ENCODE peak calls at places on chromosomes 2 and 18, in five cellular contexts. One of them, this sample, is unnamed.
A peak's percentile ranks its signal among the peaks of the same experiment; 100 is the strongest.

GRCh38 chr18:47931707-47932103 is 1.2 kb upstream of the SMAD2 start:
- DNase-seq in uterus: no peak
- DNase-seq in GM12864: peak; percentile 29
- DNase-seq in esophagus squamous epithelium: no peak
- DNase-seq in fibroblast of pulmonary artery: no peak
- DNase-seq in this sample: peak; percentile 28

GRCh38 chr2:39778775-39779751 is at the start of gene THUMPD2:
- DNase-seq in GM12864: peak; percentile 35
- DNase-seq in fibroblast of pulmonary artery: peak; percentile 74
- DNase-seq in uterus: peak; percentile 76
- DNase-seq in esophagus squamous epithelium: no peak
- DNase-seq in this sample: peak; percentile 65

GRCh38 chr18:28036481-28036880 is 140.4 kb downstream of the CDH2 start:
- DNase-seq in fibroblast of pulmonary artery: no peak
- DNase-seq in uterus: no peak
- DNase-seq in esophagus squamous epithelium: no peak
- DNase-seq in GM12864: no peak
- DNase-seq in this sample: no peak

GRCh38 chr2:46400041-46400440 is 79.3 kb upstream of the TMEM247 start:
- DNase-seq in fibroblast of pulmonary artery: no peak
- DNase-seq in GM12864: no peak
- DNase-seq in esophagus squamous epithelium: no peak
- DNase-seq in uterus: no peak
- DNase-seq in this sample: no peak

GRCh38 chr2:99593692-99594427 is 104.0 kb upstream of the REV1 start:
- DNase-seq in GM12864: no peak
- DNase-seq in esophagus squamous epithelium: no peak
- DNase-seq in fibroblast of pulmonary artery: no peak
- DNase-seq in uterus: no peak
- DNase-seq in this sample: no peak

GRCh38 chr2:45337396-45337795 is 273.7 kb downstream of the SRBD1 start:
- DNase-seq in esophagus squamous epithelium: no peak
- DNase-seq in uterus: no peak
- DNase-seq in fibroblast of pulmonary artery: no peak
- DNase-seq in GM12864: no peak
- DNase-seq in this sample: no peak

GRCh38 chr18:69636529-69637301 is 236.0 kb downstream of the DOK6 start:
- DNase-seq in esophagus squamous epithelium: no peak
- DNase-seq in fibroblast of pulmonary artery: no peak
- DNase-seq in GM12864: no peak
- DNase-seq in uterus: no peak
- DNase-seq in this sample: no peak

GRCh38 chr18:48043166-48043565 is 112.7 kb upstream of the SMAD2 start:
- DNase-seq in uterus: no peak
- DNase-seq in fibroblast of pulmonary artery: no peak
- DNase-seq in esophagus squamous epithelium: no peak
- DNase-seq in GM12864: no peak
- DNase-seq in this sample: no peak

GRCh38 chr2:8750221-8750620 is 68.4 kb downstream of the ID2 start:
- DNase-seq in uterus: no peak
- DNase-seq in fibroblast of pulmonary artery: no peak
- DNase-seq in GM12864: no peak
- DNase-seq in esophagus squamous epithelium: no peak
- DNase-seq in this sample: peak; percentile 7

GRCh38 chr18:33495278-33495677 is 54.8 kb upstream of the CCDC178 start:
- DNase-seq in esophagus squamous epithelium: no peak
- DNase-seq in GM12864: no peak
- DNase-seq in fibroblast of pulmonary artery: peak; percentile 68
- DNase-seq in uterus: no peak
- DNase-seq in this sample: peak; percentile 64

GRCh38 chr2:26672818-26673393 is 19.6 kb upstream of the KCNK3 start:
- DNase-seq in uterus: no peak
- DNase-seq in fibroblast of pulmonary artery: no peak
- DNase-seq in esophagus squamous epithelium: no peak
- DNase-seq in GM12864: no peak
- DNase-seq in this sample: no peak

GRCh38 chr2:174717916-174718315 is 46.4 kb downstream of the CHRNA1 start:
- DNase-seq in uterus: no peak
- DNase-seq in esophagus squamous epithelium: no peak
- DNase-seq in GM12864: no peak
- DNase-seq in fibroblast of pulmonary artery: no peak
- DNase-seq in this sample: no peak

GRCh38 chr2:160736629-160737028 is 243.0 kb upstream of the RBMS1 start:
- DNase-seq in fibroblast of pulmonary artery: peak; percentile 52
- DNase-seq in esophagus squamous epithelium: no peak
- DNase-seq in uterus: no peak
- DNase-seq in GM12864: no peak
- DNase-seq in this sample: peak; percentile 73

GRCh38 chr2:118310016-118310877 is 222.0 kb downstream of the INSIG2 start:
- DNase-seq in GM12864: no peak
- DNase-seq in fibroblast of pulmonary artery: peak; percentile 19
- DNase-seq in esophagus squamous epithelium: no peak
- DNase-seq in uterus: no peak
- DNase-seq in this sample: peak; percentile 62

GRCh38 chr2:69278366-69278765 is 108.7 kb downstream of the GFPT1 start:
- DNase-seq in esophagus squamous epithelium: no peak
- DNase-seq in uterus: no peak
- DNase-seq in fibroblast of pulmonary artery: peak; percentile 67
- DNase-seq in GM12864: no peak
- DNase-seq in this sample: peak; percentile 12

GRCh38 chr2:230408244-230408842 is 7.7 kb upstream of the SP100 start:
- DNase-seq in uterus: no peak
- DNase-seq in fibroblast of pulmonary artery: peak; percentile 92
- DNase-seq in esophagus squamous epithelium: no peak
- DNase-seq in GM12864: no peak
- DNase-seq in this sample: peak; percentile 61

GRCh38 chr2:240432820-240433801 is 2.4 kb upstream of the GPC1 start:
- DNase-seq in fibroblast of pulmonary artery: no peak
- DNase-seq in uterus: peak; percentile 14
- DNase-seq in esophagus squamous epithelium: no peak
- DNase-seq in GM12864: no peak
- DNase-seq in this sample: no peak

GRCh38 chr2:108938069-108938710 is 50.8 kb downstream of the EDAR start:
- DNase-seq in esophagus squamous epithelium: no peak
- DNase-seq in uterus: no peak
- DNase-seq in fibroblast of pulmonary artery: no peak
- DNase-seq in GM12864: no peak
- DNase-seq in this sample: peak; percentile 53

GRCh38 chr2:162090109-162090508 is 16.1 kb upstream of the DPP4 start:
- DNase-seq in uterus: no peak
- DNase-seq in fibroblast of pulmonary artery: peak; percentile 49
- DNase-seq in esophagus squamous epithelium: no peak
- DNase-seq in GM12864: no peak
- DNase-seq in this sample: peak; percentile 41

GRCh38 chr2:142980246-142981068 is 103.0 kb downstream of the KYNU start:
- DNase-seq in esophagus squamous epithelium: no peak
- DNase-seq in fibroblast of pulmonary artery: peak; percentile 70
- DNase-seq in uterus: no peak
- DNase-seq in GM12864: peak; percentile 10
- DNase-seq in this sample: peak; percentile 69

GRCh38 chr2:42369551-42370229 is 8.7 kb upstream of the COX7A2L start:
- DNase-seq in uterus: no peak
- DNase-seq in GM12864: no peak
- DNase-seq in esophagus squamous epithelium: no peak
- DNase-seq in fibroblast of pulmonary artery: no peak
- DNase-seq in this sample: no peak

GRCh38 chr2:62814132-62814531 is 108.6 kb downstream of the EHBP1 start:
- DNase-seq in esophagus squamous epithelium: no peak
- DNase-seq in uterus: no peak
- DNase-seq in fibroblast of pulmonary artery: peak; percentile 46
- DNase-seq in GM12864: no peak
- DNase-seq in this sample: peak; percentile 66

GRCh38 chr2:196233033-196233807 is 61.8 kb upstream of the STK17B start:
- DNase-seq in uterus: no peak
- DNase-seq in GM12864: no peak
- DNase-seq in esophagus squamous epithelium: no peak
- DNase-seq in fibroblast of pulmonary artery: peak; percentile 82
- DNase-seq in this sample: peak; percentile 92

GRCh38 chr2:156447761-156448160 is 11.6 kb downstream of the GPD2 start:
- DNase-seq in fibroblast of pulmonary artery: no peak
- DNase-seq in esophagus squamous epithelium: no peak
- DNase-seq in uterus: no peak
- DNase-seq in GM12864: no peak
- DNase-seq in this sample: no peak

GRCh38 chr2:37322368-37322767 is 2.3 kb downstream of the PRKD3 start:
- DNase-seq in GM12864: no peak
- DNase-seq in fibroblast of pulmonary artery: peak; percentile 55
- DNase-seq in uterus: no peak
- DNase-seq in esophagus squamous epithelium: no peak
- DNase-seq in this sample: no peak

GRCh38 chr2:206619011-206619410 is 23.3 kb upstream of the FAM237A start:
- DNase-seq in uterus: no peak
- DNase-seq in fibroblast of pulmonary artery: no peak
- DNase-seq in GM12864: no peak
- DNase-seq in esophagus squamous epithelium: no peak
- DNase-seq in this sample: no peak

GRCh38 chr2:206614825-206615224 is 27.5 kb upstream of the FAM237A start:
- DNase-seq in esophagus squamous epithelium: no peak
- DNase-seq in uterus: no peak
- DNase-seq in GM12864: no peak
- DNase-seq in fibroblast of pulmonary artery: peak; percentile 14
- DNase-seq in this sample: peak; percentile 37

GRCh38 chr2:206616141-206616540 is 26.1 kb upstream of the FAM237A start:
- DNase-seq in esophagus squamous epithelium: no peak
- DNase-seq in GM12864: no peak
- DNase-seq in uterus: no peak
- DNase-seq in fibroblast of pulmonary artery: peak; percentile 1
- DNase-seq in this sample: no peak

GRCh38 chr2:206611736-206612135 is 30.6 kb upstream of the FAM237A start:
- DNase-seq in uterus: no peak
- DNase-seq in GM12864: no peak
- DNase-seq in fibroblast of pulmonary artery: no peak
- DNase-seq in esophagus squamous epithelium: no peak
- DNase-seq in this sample: no peak

DNA sequence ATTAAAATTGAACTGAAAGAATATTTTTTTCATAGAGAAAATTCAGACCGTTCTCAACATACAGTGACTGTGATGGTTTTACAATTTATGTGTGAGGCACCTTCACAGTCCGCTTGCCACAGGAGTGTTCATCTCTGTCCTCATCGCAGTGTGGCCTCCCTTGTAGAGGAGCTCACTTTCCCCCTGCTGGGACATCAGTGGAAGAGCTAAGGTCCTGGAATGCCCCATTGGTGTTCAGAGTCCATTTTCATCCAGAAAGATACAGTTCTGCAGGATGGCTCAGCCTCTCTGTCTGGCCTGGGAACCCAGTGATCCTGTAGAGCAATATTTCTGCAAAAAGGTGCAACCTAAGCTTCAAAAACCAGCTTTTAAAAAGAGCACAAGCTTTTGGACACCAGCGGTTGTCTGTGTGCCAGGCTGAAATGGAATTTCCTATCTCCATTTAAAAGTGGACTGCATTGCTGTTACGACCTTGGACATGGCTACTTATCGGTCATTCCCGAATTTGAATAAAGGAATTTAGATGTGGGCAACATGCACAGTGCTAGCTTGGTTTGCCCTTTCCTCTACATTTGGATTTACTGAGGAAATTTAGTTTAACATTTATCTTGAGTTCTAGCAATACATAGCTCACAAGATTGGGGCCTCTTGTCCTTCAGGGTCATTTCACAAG is 26.7 kb upstream of the FAM237A start:
- DNase-seq in uterus: no peak
- DNase-seq in fibroblast of pulmonary artery: no peak
- DNase-seq in GM12864: no peak
- DNase-seq in esophagus squamous epithelium: no peak
- DNase-seq in this sample: no peak
- TF ChIP-seq CTCF in uterus: no peak
- TF ChIP-seq CTCF in fibroblast of pulmonary artery: no peak
- TF ChIP-seq CTCF in GM12864: no peak
- TF ChIP-seq CTCF in esophagus squamous epithelium: no peak
- TF ChIP-seq CTCF in this sample: no peak

GRCh38 chr18:23972416-23972815 is 42.1 kb upstream of the TTC39C start:
- DNase-seq in fibroblast of pulmonary artery: no peak
- DNase-seq in GM12864: peak; percentile 38
- DNase-seq in esophagus squamous epithelium: no peak
- DNase-seq in uterus: no peak
- DNase-seq in this sample: no peak
- H3K4me3 ChIP-seq in fibroblast of pulmonary artery: no peak overlapping the region
- H3K4me3 ChIP-seq in GM12864: no peak overlapping the region
- H3K4me3 ChIP-seq in esophagus squamous epithelium: no peak overlapping the region
- H3K4me3 ChIP-seq in uterus: no peak overlapping the region
- H3K4me3 ChIP-seq in this sample: no peak overlapping the region

DNA sequence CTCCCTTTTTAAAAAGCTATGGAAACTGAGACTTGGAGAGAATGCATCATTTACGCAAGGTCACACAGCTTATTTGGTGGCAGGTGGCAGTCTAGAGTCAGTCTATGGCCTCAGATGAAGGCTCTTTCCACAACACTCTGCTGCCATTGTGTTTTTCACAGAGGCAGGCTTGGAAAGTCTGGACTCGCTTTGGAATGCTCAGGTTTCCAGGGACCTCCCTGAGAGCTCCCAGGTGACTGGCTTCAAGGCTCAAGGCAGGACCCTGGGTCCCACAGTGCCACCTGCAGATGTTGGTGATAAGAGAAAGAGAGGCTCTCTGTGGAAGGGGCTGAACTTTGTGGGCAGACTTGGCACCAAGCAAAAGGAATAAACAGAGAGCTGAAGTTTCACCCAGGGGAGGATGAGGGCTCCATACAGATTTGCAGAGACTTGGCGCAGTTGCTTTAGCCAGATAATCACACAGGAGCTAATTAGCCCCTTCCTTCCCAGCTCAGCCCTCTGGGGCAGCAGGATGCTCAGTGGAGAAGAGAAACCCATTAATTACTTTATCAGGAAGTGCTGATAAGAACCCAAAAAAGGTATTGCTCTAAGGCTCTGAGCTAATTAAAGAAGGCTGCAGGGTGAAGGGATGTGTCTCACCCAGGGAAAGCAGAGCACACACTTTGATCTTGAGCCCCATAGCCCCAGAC is 103.5 kb downstream of the LBH start:
- DNase-seq in uterus: no peak
- DNase-seq in fibroblast of pulmonary artery: no peak
- DNase-seq in GM12864: no peak
- DNase-seq in esophagus squamous epithelium: no peak
- DNase-seq in this sample: no peak
- TF ChIP-seq CTCF in uterus: no peak
- TF ChIP-seq CTCF in fibroblast of pulmonary artery: no peak
- TF ChIP-seq CTCF in GM12864: peak; percentile 25
- TF ChIP-seq CTCF in esophagus squamous epithelium: no peak
- TF ChIP-seq CTCF in this sample: no peak

DNA sequence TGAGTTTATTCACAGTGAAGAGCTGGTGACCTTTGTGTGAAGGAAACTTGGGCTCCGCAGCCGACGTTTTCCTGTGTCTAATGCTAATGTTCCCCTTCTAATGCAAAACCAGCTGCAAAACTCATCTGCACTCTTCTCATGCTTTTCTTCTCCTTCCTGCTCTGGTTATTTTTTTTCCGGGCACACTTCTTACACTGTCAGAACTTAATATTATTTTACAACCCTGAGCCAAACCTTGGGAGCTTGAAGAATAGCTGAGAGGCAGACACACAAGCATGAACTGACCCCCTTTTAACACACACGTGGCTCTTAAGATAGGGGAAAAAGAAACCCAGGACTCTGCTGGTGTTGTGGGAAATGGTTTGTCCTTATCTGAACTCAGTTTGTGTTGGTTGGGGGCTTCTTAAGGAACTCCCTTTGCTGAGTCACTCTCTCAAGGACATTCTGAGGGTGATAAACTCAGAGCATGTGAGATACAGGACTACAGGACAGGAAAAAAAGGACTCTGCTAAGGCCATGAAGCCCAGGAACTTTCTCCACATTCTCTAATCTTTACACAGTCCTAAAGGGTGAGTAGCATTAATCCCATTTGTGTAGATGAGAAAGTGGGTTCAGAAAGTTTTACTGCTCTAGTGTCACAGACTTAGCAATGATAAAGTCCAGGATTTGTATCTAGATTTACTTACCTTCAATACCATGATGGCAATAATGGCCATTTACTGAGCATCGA is 439.3 kb upstream of the TRIB2 start:
- DNase-seq in GM12864: no peak
- DNase-seq in esophagus squamous epithelium: no peak
- DNase-seq in fibroblast of pulmonary artery: peak; percentile 31
- DNase-seq in uterus: no peak
- DNase-seq in this sample: no peak
- H3K4me3 ChIP-seq in GM12864: no peak overlapping the region
- H3K4me3 ChIP-seq in esophagus squamous epithelium: no peak overlapping the region
- H3K4me3 ChIP-seq in fibroblast of pulmonary artery: no peak overlapping the region
- H3K4me3 ChIP-seq in uterus: no peak overlapping the region
- H3K4me3 ChIP-seq in this sample: no peak overlapping the region

This sample was measured in astrocyte of the spinal cord.